ENCODE peak calls at places on chromosomes 5 and 9, in seven cellular contexts. V is small intestine, E is lower lobe of right lung, Z is fibroblast of the aortic adventitia, Y is ovary, G is mesendoderm, H is heart right ventricle. W is an unnamed sample.

GRCh38 chr9:106859957-106860715 is 2.8 kb upstream of the ZNF462 start:
- DNase-seq in V (peak; percentile 43), E (peak; percentile 60), Z (no peak), Y (peak; percentile 56), G (peak; percentile 92), H (peak; percentile 31), W (no peak)

GRCh38 chr5:13990896-13991295 is 46.4 kb upstream of the DNAH5 start:
- DNase-seq in V (no peak), E (no peak), Z (no peak), Y (no peak), G (no peak), H (no peak), W (no peak)

GRCh38 chr5:82349651-82350050 is 71.5 kb upstream of the RPS23 start:
- DNase-seq in V (no peak), E (no peak), Z (peak; percentile 56), Y (no peak), G (peak; percentile 75), H (no peak), W (no peak)

GRCh38 chr5:37086466-37087178 is 162.6 kb downstream of the CPLANE1 start:
- DNase-seq in V (peak; percentile 85), E (no peak), Z (peak; percentile 24), Y (no peak), G (peak; percentile 86), H (no peak), W (no peak)

GRCh38 chr9:137975527-137975913 is 97.9 kb downstream of the CACNA1B start:
- DNase-seq in V (no peak), E (peak; percentile 21), Z (no peak), Y (no peak), G (no peak), H (no peak), W (no peak)

GRCh38 chr9:36914212-36914577 is 119.9 kb downstream of the PAX5 start:
- DNase-seq in V (no peak), E (no peak), Z (no peak), Y (no peak), G (no peak), H (no peak), W (no peak)

GRCh38 chr9:107749787-107750444 is 260.3 kb upstream of the KLF4 start:
- DNase-seq in V (peak; percentile 10), E (peak; percentile 86), Z (peak; percentile 98), Y (peak; percentile 88), G (peak; percentile 85), H (peak; percentile 91), W (no peak)

GRCh38 chr5:178259623-178260536 is 27.3 kb upstream of the PHYKPL start:
- DNase-seq in V (peak; percentile 52), E (no peak), Z (no peak), Y (no peak), G (no peak), H (no peak), W (no peak)

GRCh38 chr5:44252545-44252944 is 136.7 kb downstream of the FGF10 start:
- DNase-seq in V (no peak), E (no peak), Z (no peak), Y (no peak), G (no peak), H (no peak), W (no peak)

GRCh38 chr9:35774907-35775635 is 16.3 kb upstream of the NPR2 start:
- DNase-seq in V (no peak), E (no peak), Z (no peak), Y (no peak), G (peak; percentile 30), H (peak; percentile 25), W (no peak)

GRCh38 chr5:67102708-67103107 is 93.9 kb downstream of the CD180 start:
- DNase-seq in V (no peak), E (no peak), Z (no peak), Y (no peak), G (no peak), H (no peak), W (no peak)

GRCh38 chr9:127129718-127130085 is 7.3 kb upstream of the ANGPTL2 start:
- DNase-seq in V (no peak), E (no peak), Z (no peak), Y (peak; percentile 39), G (no peak), H (no peak), W (no peak)

GRCh38 chr9:116156621-116157314 is 3.2 kb downstream of the PAPPA start:
- DNase-seq in V (peak; percentile 12), E (no peak), Z (peak; percentile 93), Y (peak; percentile 74), G (peak; percentile 90), H (peak; percentile 79), W (no peak)
- H3K4me3 ChIP-seq in V (no peak overlapping the region), E (peak overlapping the region; percentile 31), Z (peak overlapping the region; percentile 89), Y (peak overlapping the region; percentile 31), G (no peak overlapping the region), H (peak overlapping the region; percentile 59), W (no peak overlapping the region)

GRCh38 chr5:42875211-42875610 is 63.5 kb upstream of the SELENOP start:
- DNase-seq in V (no peak), E (no peak), Z (no peak), Y (no peak), G (no peak), H (no peak), W (no peak)

GRCh38 chr5:42874621-42875198 is 63.0 kb upstream of the SELENOP start:
- DNase-seq in V (peak; percentile 76), E (no peak), Z (no peak), Y (no peak), G (no peak), H (no peak), W (no peak)

GRCh38 chr5:42879267-42879666 is 67.6 kb upstream of the SELENOP start:
- DNase-seq in V (peak; percentile 87), E (no peak), Z (no peak), Y (no peak), G (no peak), H (no peak), W (no peak)

GRCh38 chr5:42875785-42876374 is 64.2 kb upstream of the SELENOP start:
- DNase-seq in V (peak; percentile 27), E (no peak), Z (no peak), Y (no peak), G (no peak), H (no peak), W (no peak)

DNA sequence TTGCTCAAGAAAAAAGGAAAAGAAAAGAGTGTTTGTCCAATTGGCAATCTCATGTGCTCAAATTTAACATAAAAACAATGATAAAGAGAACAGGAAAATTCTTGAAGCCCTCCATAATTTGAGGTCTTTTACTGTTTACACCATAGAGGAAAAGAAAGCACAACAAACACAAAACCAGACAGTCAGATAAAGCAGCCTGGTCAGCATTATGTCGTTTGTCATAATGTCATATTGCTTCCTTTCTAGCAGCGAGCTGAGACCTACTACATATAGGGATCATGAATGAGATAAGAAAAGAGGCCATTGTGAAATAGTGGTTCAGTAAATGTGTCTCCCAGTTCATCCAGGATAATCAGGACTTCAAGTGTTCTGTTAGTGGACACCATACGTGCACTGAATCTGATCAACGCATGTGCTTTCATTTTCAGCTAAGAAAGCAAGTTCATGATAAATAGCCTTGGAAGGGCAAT is 64.7 kb upstream of the SELENOP start:
- DNase-seq in V (peak; percentile 42), E (no peak), Z (peak; percentile 26), Y (no peak), G (no peak), H (no peak), W (no peak)
- H3K4me3 ChIP-seq in V (no peak overlapping the region), E (no peak overlapping the region), Z (no peak overlapping the region), Y (no peak overlapping the region), G (no peak overlapping the region), H (peak overlapping the region; percentile 42), W (no peak overlapping the region)

GRCh38 chr5:135491552-135492318 is 39.6 kb upstream of the TIFAB start:
- DNase-seq in V (peak; percentile 6), E (peak; percentile 60), Z (peak; percentile 5), Y (no peak), G (peak; percentile 58), H (no peak), W (no peak)
- H3K4me3 ChIP-seq in V (no peak overlapping the region), E (no peak overlapping the region), Z (no peak overlapping the region), Y (no peak overlapping the region), G (no peak overlapping the region), H (no peak overlapping the region), W (no peak overlapping the region)

DNA sequence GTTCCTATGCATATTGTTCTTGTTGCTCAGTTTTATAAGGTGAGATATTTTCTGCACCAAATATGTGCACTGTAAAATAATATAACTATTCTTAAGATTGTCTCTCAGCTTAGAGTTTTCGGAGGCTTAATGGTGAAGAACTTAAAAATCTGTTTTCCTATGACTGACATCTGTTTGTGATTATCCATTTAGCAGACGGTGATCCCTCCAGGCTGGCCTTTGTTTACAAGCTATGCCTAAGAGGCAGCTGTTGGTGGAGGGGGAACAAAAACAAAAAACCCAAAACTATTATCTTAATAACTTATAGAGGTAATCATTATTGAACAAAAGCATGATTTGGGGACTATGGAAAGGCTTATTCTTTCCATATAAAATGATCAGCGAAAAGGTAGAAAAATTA is 660 bp downstream of the PDCD1LG2 start:
- DNase-seq in V (no peak), E (no peak), Z (no peak), Y (no peak), G (no peak), H (no peak), W (no peak)
- H3K4me3 ChIP-seq in V (no peak overlapping the region), E (peak overlapping the region; percentile 47), Z (peak overlapping the region; percentile 65), Y (peak overlapping the region; percentile 13), G (no peak overlapping the region), H (peak overlapping the region; percentile 51), W (no peak overlapping the region)

DNA sequence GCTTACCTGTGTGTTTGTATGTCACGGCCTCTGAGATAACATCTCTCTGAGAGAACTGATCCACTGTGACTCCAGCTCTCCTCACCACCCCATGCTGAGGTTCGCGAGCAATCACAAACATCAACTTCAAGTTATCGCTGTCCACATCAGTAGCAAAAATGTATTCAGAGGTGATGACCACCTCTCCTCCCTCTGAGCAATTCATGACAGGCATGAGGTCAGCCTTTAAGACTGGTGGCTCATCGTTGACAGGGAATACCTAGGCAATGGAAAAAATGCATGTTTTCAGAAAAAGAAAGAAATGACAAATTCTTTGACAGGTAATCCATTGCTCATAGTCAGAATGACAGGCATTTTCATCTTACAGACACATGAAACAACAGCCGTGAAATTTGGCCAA is 90.3 kb upstream of the CER1 start:
- DNase-seq in V (no peak), E (no peak), Z (no peak), Y (no peak), G (no peak), H (no peak), W (no peak)
- H3K4me3 ChIP-seq in V (no peak overlapping the region), E (no peak overlapping the region), Z (no peak overlapping the region), Y (no peak overlapping the region), G (no peak overlapping the region), H (no peak overlapping the region), W (no peak overlapping the region)

DNA sequence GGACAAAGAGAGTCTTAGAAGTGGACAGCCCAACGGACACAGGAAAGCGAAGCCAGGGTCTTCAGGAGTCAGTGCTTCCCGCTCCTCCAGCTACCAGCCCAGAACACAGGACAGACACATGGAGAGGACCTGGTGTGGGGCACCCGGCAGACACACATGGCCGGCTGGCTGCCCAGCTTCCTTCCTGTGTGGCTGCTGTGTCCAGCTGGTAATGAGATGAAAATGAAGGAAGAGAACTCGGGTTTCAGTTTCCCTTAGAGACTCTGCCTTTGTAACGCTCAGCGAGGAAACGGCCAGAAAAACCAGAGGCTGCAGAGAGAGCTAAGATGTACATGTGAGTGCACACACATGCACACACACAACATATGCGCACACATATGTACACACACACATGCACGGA is 87.5 kb downstream of the SECISBP2 start:
- DNase-seq in V (peak; percentile 14), E (peak; percentile 66), Z (no peak), Y (no peak), G (no peak), H (peak; percentile 40), W (no peak)
- H3K4me3 ChIP-seq in V (no peak overlapping the region), E (peak overlapping the region; percentile 10), Z (no peak overlapping the region), Y (no peak overlapping the region), G (no peak overlapping the region), H (peak overlapping the region; percentile 31), W (no peak overlapping the region)